ENCODE peak calls at places on chromosome 4, in nine cellular contexts. G is HFF-Myc; Q is fibroblast of mammary gland; R is GM12891; I is stimulated activated naive B cell treated with anti-CD40 and anti-IgM and Interleukin-4, amounts not matched to agents 10 μg/mL and 1 μg/mL and 100 μg/mL, for 72 hours; Z is EL; W is naive thymus-derived CD8-positive, alpha-beta T cell; P is NCI-H1417; Y is HS-5. K is an unnamed sample.
A peak's percentile ranks its signal among the peaks of the same experiment; 100 is the strongest.

GRCh38 chr4:88827442-88827841 is 129.8 kb upstream of the NAP1L5 start:
- DNase-seq in G (no peak), Q (no peak), R (no peak), I (no peak), Z (no peak), W (no peak), P (no peak), Y (no peak), K (no peak)

GRCh38 chr4:163273922-163274321 is 58.5 kb downstream of the NPY1R start:
- DNase-seq in G (no peak), Q (no peak), R (no peak), I (no peak), Z (no peak), W (no peak), P (no peak), Y (no peak), K (no peak)

GRCh38 chr4:78414116-78414515 is 137.5 kb upstream of the ANXA3 start:
- DNase-seq in G (no peak), Q (peak; percentile 11), R (no peak), I (no peak), Z (no peak), W (no peak), P (no peak), Y (no peak), K (no peak)

GRCh38 chr4:2436761-2437474 is 18.2 kb downstream of the CFAP99 start:
- DNase-seq in G (no peak), Q (no peak), R (no peak), I (no peak), Z (no peak), W (no peak), P (no peak), Y (no peak), K (no peak)

GRCh38 chr4:108953941-108954340 is 191.1 kb upstream of the ETNPPL start:
- DNase-seq in G (no peak), Q (no peak), R (no peak), I (no peak), Z (no peak), W (no peak), P (no peak), Y (no peak), K (peak; percentile 45)

GRCh38 chr4:3673716-3674478 is 92.3 kb upstream of the ADRA2C start:
- DNase-seq in G (no peak), Q (no peak), R (no peak), I (no peak), Z (no peak), W (no peak), P (no peak), Y (no peak), K (no peak)

GRCh38 chr4:165493359-165493758 is 114.6 kb downstream of the CPE start:
- DNase-seq in G (no peak), Q (peak; percentile 53), R (peak; percentile 10), I (peak; percentile 42), Z (peak; percentile 63), W (peak; percentile 34), P (no peak), Y (no peak), K (peak; percentile 58)

GRCh38 chr4:41456559-41457101 is 81.3 kb upstream of the LIMCH1 start:
- DNase-seq in G (no peak), Q (no peak), R (no peak), I (no peak), Z (no peak), W (no peak), P (peak; percentile 2), Y (no peak), K (no peak)

GRCh38 chr4:98027827-98028226 is 115.4 kb downstream of the STPG2 start:
- DNase-seq in G (no peak), Q (peak; percentile 5), R (no peak), I (no peak), Z (peak; percentile 2), W (no peak), P (no peak), Y (peak; percentile 11), K (peak; percentile 52)

GRCh38 chr4:87853108-87853507 is 20.3 kb downstream of the MEPE start:
- DNase-seq in G (no peak), Q (peak; percentile 58), R (no peak), I (no peak), Z (peak; percentile 60), W (no peak), P (peak; percentile 25), Y (no peak), K (peak; percentile 64)

GRCh38 chr4:149999485-150000074 is 78.7 kb upstream of the DCLK2 start:
- DNase-seq in G (peak; percentile 59), Q (peak; percentile 80), R (no peak), I (no peak), Z (peak; percentile 74), W (no peak), P (peak; percentile 26), Y (no peak), K (peak; percentile 53)

GRCh38 chr4:6693274-6694176 is at the start of gene S100P:
- DNase-seq in G (no peak), Q (no peak), R (no peak), I (no peak), Z (no peak), W (no peak), P (no peak), Y (no peak), K (peak; percentile 97)

GRCh38 chr4:184471872-184472539 is 2.3 kb downstream of the IRF2 start:
- DNase-seq in G (no peak), Q (peak; percentile 37), R (no peak), I (no peak), Z (peak; percentile 36), W (no peak), P (peak; percentile 65), Y (no peak), K (no peak)

GRCh38 chr4:10456270-10457254 is 664 bp downstream of the ZNF518B start:
- DNase-seq in G (no peak), Q (peak; percentile 54), R (peak; percentile 60), I (peak; percentile 60), Z (peak; percentile 57), W (peak; percentile 29), P (no peak), Y (no peak), K (no peak)

GRCh38 chr4:38119663-38120374 is 159.6 kb downstream of the PTTG2 start:
- DNase-seq in G (peak; percentile 35), Q (peak; percentile 83), R (no peak), I (no peak), Z (peak; percentile 91), W (no peak), P (peak; percentile 31), Y (no peak), K (peak; percentile 9)

GRCh38 chr4:111537861-111538260 is 607.4 kb upstream of the FAM241A start:
- DNase-seq in G (peak; percentile 43), Q (peak; percentile 54), R (no peak), I (no peak), Z (peak; percentile 56), W (no peak), P (no peak), Y (no peak), K (no peak)

GRCh38 chr4:91127891-91128290 is 1000.7 kb downstream of the CCSER1 start:
- DNase-seq in G (no peak), Q (no peak), R (no peak), I (no peak), Z (no peak), W (no peak), P (no peak), Y (no peak), K (no peak)

GRCh38 chr4:75644095-75644494 is 13.8 kb upstream of the CDKL2 start:
- DNase-seq in G (no peak), Q (no peak), R (no peak), I (no peak), Z (no peak), W (no peak), P (no peak), Y (no peak), K (no peak)

GRCh38 chr4:38805530-38806145 is 1.0 kb upstream of the TLR1 start:
- DNase-seq in G (no peak), Q (peak; percentile 17), R (peak; percentile 39), I (peak; percentile 56), Z (peak; percentile 14), W (no peak), P (no peak), Y (no peak), K (no peak)

GRCh38 chr4:137124278-137124932 is 407.9 kb downstream of the PCDH18 start:
- DNase-seq in G (peak; percentile 74), Q (peak; percentile 85), R (no peak), I (no peak), Z (peak; percentile 73), W (no peak), P (peak; percentile 33), Y (peak; percentile 43), K (peak; percentile 22)

GRCh38 chr4:89661490-89661889 is 175.5 kb downstream of the SNCA start:
- DNase-seq in G (no peak), Q (peak; percentile 41), R (no peak), I (no peak), Z (peak; percentile 57), W (no peak), P (no peak), Y (peak; percentile 71), K (peak; percentile 47)

GRCh38 chr4:109816082-109816442 is 500 bp downstream of the GAR1 start:
- DNase-seq in G (no peak), Q (no peak), R (peak; percentile 6), I (no peak), Z (no peak), W (peak; percentile 23), P (no peak), Y (no peak), K (peak; percentile 19)

GRCh38 chr4:26687728-26688127 is 103.8 kb downstream of the TBC1D19 start:
- DNase-seq in G (peak; percentile 29), Q (peak; percentile 68), R (no peak), I (no peak), Z (peak; percentile 93), W (no peak), P (no peak), Y (peak; percentile 76), K (no peak)

GRCh38 chr4:8695237-8696219 is 103.0 kb downstream of the CPZ start:
- DNase-seq in G (no peak), Q (no peak), R (no peak), I (no peak), Z (no peak), W (no peak), P (no peak), Y (no peak), K (no peak)

GRCh38 chr4:83358410-83358809 is 23.8 kb upstream of the HPSE start:
- DNase-seq in G (peak; percentile 51), Q (peak; percentile 71), R (no peak), I (no peak), Z (peak; percentile 75), W (no peak), P (no peak), Y (peak; percentile 45), K (no peak)

GRCh38 chr4:158535130-158535614 is 13.5 kb downstream of the RXFP1 start:
- DNase-seq in G (peak; percentile 31), Q (peak; percentile 87), R (no peak), I (no peak), Z (peak; percentile 81), W (no peak), P (no peak), Y (peak; percentile 50), K (no peak)

GRCh38 chr4:107213880-107214279 is 177.8 kb upstream of the DKK2 start:
- DNase-seq in G (no peak), Q (peak; percentile 12), R (no peak), I (no peak), Z (peak; percentile 61), W (no peak), P (no peak), Y (peak; percentile 39), K (no peak)

GRCh38 chr4:122091397-122091796 is 60.7 kb upstream of the BLTP1 start:
- DNase-seq in G (no peak), Q (no peak), R (no peak), I (no peak), Z (no peak), W (no peak), P (no peak), Y (no peak), K (no peak)

GRCh38 chr4:22237155-22237751 is 278.6 kb downstream of the ADGRA3 start:
- DNase-seq in G (no peak), Q (peak; percentile 8), R (no peak), I (no peak), Z (peak; percentile 31), W (peak; percentile 8), P (peak; percentile 6), Y (no peak), K (peak; percentile 72)

K was measured in HT-29.